ENCODE peak calls at places on chromosomes 4 and X, in eight cellular contexts. C, G, B, N, P, A, R and K are unnamed samples. For H3K4me1 and H3K9me3, the result is how much of the 10 kb centered on the place peaks cover.

GRCh38 chr4:86718152-86718551 is 124.0 kb downstream of the PTPN13 start:
- DNase-seq in P (no peak), B (no peak), C (no peak), N (no peak), A (no peak), G (no peak), R (no peak), K (no peak)

GRCh38 chr4:10554694-10555093 is 97.5 kb upstream of the ZNF518B start:
- DNase-seq in R (peak), A (peak), B (no peak), N (no peak), P (peak), C (peak), G (peak), K (no peak)

GRCh38 chrX:93673056-93673868 is at the start of gene NAP1L3:
- DNase-seq in P (peak), C (peak), G (peak), B (peak), R (peak), A (no peak), N (peak), K (peak)

GRCh38 chrX:18468599-18468998 is 43.2 kb downstream of the CDKL5 start:
- DNase-seq in B (no peak), G (no peak), A (no peak), C (no peak), P (no peak), R (no peak), N (no peak), K (no peak)

GRCh38 chrX:154597221-154597620 is 12.3 kb downstream of the CTAG1A start:
- DNase-seq in G (peak), N (no peak), P (no peak), B (no peak), A (no peak), R (no peak), C (no peak), K (no peak)

GRCh38 chr4:75644095-75644494 is 13.8 kb upstream of the CDKL2 start:
- DNase-seq in C (no peak), A (no peak), P (no peak), N (no peak), B (no peak), R (no peak), G (no peak), K (no peak)

GRCh38 chrX:153598541-153599191 is at the start of gene CCNQ:
- DNase-seq in R (peak), B (peak), C (peak), G (peak), N (peak), A (peak), P (peak), K (no peak)

GRCh38 chr4:112082954-112083586 is 62.2 kb upstream of the FAM241A start:
- DNase-seq in G (no peak), A (no peak), R (no peak), P (no peak), B (no peak), N (no peak), C (no peak), K (no peak)

GRCh38 chr4:36332782-36333131 is 51.3 kb downstream of the DTHD1 start:
- DNase-seq in A (no peak), P (no peak), N (no peak), C (no peak), R (no peak), G (no peak), B (no peak), K (no peak)

GRCh38 chrX:290476-291166 is 9.4 kb downstream of the PLCXD1 start:
- DNase-seq in B (peak), A (no peak), P (no peak), C (no peak), N (peak), R (no peak), G (no peak), K (no peak)

GRCh38 chr4:149291463-149291862 is 524.2 kb downstream of the IQCM start:
- DNase-seq in R (peak), G (no peak), B (no peak), A (no peak), C (no peak), P (no peak), N (no peak), K (peak)

GRCh38 chr4:146175541-146176453 is at the start of gene LSM6:
- DNase-seq in A (peak), P (peak), G (peak), B (peak), N (peak), C (peak), R (peak), K (peak)

GRCh38 chr4:184746532-184746870 is 12.6 kb upstream of the CENPU start:
- DNase-seq in B (no peak), R (no peak), P (peak), A (no peak), N (no peak), C (no peak), G (no peak), K (peak)

GRCh38 chrX:9312922-9313867 is 151.7 kb upstream of the TBL1X start:
- DNase-seq in P (no peak), R (peak), N (peak), C (peak), B (peak), A (peak), G (peak), K (peak)

GRCh38 chr4:27217261-27217769 is 356.7 kb downstream of the STIM2 start:
- DNase-seq in G (no peak), N (no peak), R (no peak), C (no peak), B (no peak), P (no peak), A (no peak), K (no peak)

GRCh38 chr4:17027495-17027894 is 129.1 kb upstream of the LDB2 start:
- DNase-seq in A (no peak), R (no peak), C (no peak), B (no peak), P (no peak), N (no peak), G (no peak), K (no peak)

GRCh38 chrX:72094894-72095293 is 36.8 kb downstream of the RTL5 start:
- DNase-seq in P (no peak), B (no peak), G (peak), C (peak), N (peak), R (no peak), A (no peak), K (peak)

GRCh38 chr4:1242506-1243450 is 6.2 kb downstream of the CTBP1 start:
- DNase-seq in G (no peak), N (peak), R (no peak), B (peak), P (no peak), A (no peak), C (peak), K (peak)

GRCh38 chrX:17104433-17104832 is 158.0 kb downstream of the REPS2 start:
- DNase-seq in P (no peak), C (no peak), N (no peak), B (no peak), R (no peak), A (no peak), G (no peak), K (no peak)

GRCh38 chr4:84451546-84451945 is 47.5 kb downstream of the NKX6-1 start:
- DNase-seq in G (no peak), P (no peak), N (no peak), A (peak), R (no peak), C (no peak), B (no peak), K (no peak)

GRCh38 chr4:89657931-89658700 is 178.8 kb downstream of the SNCA start:
- DNase-seq in P (no peak), R (no peak), C (no peak), B (no peak), N (no peak), G (no peak), A (peak), K (no peak)

GRCh38 chr4:179695175-179695574 is 2252.9 kb upstream of the AGA start:
- DNase-seq in B (no peak), A (no peak), R (no peak), C (peak), P (peak), N (no peak), G (no peak), K (no peak)

GRCh38 chr4:189917161-189917891 is 23.3 kb upstream of the FRG1 start:
- DNase-seq in B (no peak), R (no peak), N (no peak), G (no peak), P (no peak), C (no peak), A (no peak), K (no peak)

GRCh38 chr4:142598132-142598531 is 248.0 kb downstream of the INPP4B start:
- DNase-seq in B (no peak), R (no peak), P (no peak), C (no peak), A (no peak), G (no peak), N (no peak), K (no peak)

GRCh38 chrX:150966235-150966634 is 16.9 kb upstream of the HMGB3 start:
- DNase-seq in R (no peak), A (no peak), P (peak), G (no peak), C (no peak), N (peak), B (no peak), K (no peak)

GRCh38 chrX:30308263-30309138 is 689 bp downstream of the NR0B1 start:
- DNase-seq in C (peak), N (no peak), R (peak), A (no peak), B (no peak), G (peak), P (no peak), K (peak)

GRCh38 chr4:182188622-182189021 is 54.6 kb upstream of the TENM3 start:
- DNase-seq in N (no peak), B (no peak), R (no peak), G (no peak), P (no peak), C (no peak), A (no peak), K (no peak)

GRCh38 chrX:46251755-46252154 is 293.5 kb downstream of the ZNF674 start:
- DNase-seq in C (no peak), G (no peak), A (no peak), P (peak), R (no peak), B (no peak), N (no peak), K (no peak)

GRCh38 chrX:110226931-110227330 is 91.0 kb downstream of the AMMECR1 start:
- DNase-seq in R (no peak), G (no peak), C (no peak), N (no peak), A (no peak), B (no peak), P (no peak), K (no peak)

GRCh38 chr4:76067652-76068286 is 6.7 kb upstream of the ART3 start:
- DNase-seq in C (peak), N (peak), B (no peak), R (peak), P (peak), A (peak), G (peak), K (peak)

GRCh38 chr4:173413043-173413442 is 14.1 kb upstream of the SCRG1 start:
- DNase-seq in G (no peak), B (no peak), C (no peak), A (no peak), R (peak), P (no peak), N (no peak), K (no peak)

GRCh38 chr4:85147481-85148076 is 181.1 kb upstream of the WDFY3 start:
- DNase-seq in G (peak), C (peak), A (peak), N (peak), P (peak), R (peak), B (no peak), K (peak)

GRCh38 chr4:128468485-128468989 is 180.9 kb upstream of the PGRMC2 start:
- DNase-seq in P (no peak), B (no peak), A (no peak), G (no peak), R (peak), N (no peak), C (peak), K (peak)

GRCh38 chr4:158822348-158822747 is 53.5 kb downstream of the FNIP2 start:
- DNase-seq in C (no peak), R (no peak), P (peak), B (no peak), G (no peak), A (no peak), N (no peak), K (no peak)
- H3K4me1 ChIP-seq in C (under half), R (half or more), P (under half), B (half or more), G (under half), A (under half), N (half or more), K (under half)

DNA sequence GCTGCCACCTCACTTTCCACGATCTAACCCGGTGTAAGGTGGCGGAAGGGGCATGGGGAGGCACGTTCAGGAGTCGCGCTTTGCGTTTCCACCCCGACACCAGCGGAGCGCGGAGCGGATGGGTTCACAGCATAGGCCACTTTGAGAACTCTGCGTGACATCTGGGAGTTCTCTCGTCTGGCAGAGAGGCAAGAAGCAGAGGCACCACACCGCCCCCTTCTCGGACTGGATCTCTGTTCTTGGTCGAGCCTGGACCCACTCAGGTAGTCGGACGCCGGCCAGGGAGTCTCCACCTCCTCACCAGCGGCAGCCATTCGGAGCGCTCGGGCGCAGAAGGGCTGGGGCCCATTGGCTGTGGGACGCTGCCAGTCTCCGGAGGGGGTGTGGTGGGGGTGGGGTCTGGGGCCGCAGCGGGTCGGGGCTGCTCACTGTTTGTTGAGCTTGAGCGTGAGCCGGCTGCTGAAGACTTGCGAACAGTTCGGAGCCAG is at the start of gene DACH2:
- DNase-seq in B (peak), A (no peak), C (peak), G (peak), P (peak), R (peak), N (peak), K (peak)
- H3K4me3 ChIP-seq in B (no peak), A (no peak), C (peak), G (peak), P (peak), R (peak), N (peak), K (peak)

GRCh38 chr4:147964519-147964918 is 232.6 kb downstream of the ARHGAP10 start:
- DNase-seq in A (no peak), B (no peak), P (no peak), G (no peak), R (no peak), C (no peak), N (no peak), K (no peak)

GRCh38 chr4:147963839-147964238 is 232.0 kb downstream of the ARHGAP10 start:
- DNase-seq in R (no peak), A (no peak), P (no peak), G (no peak), C (no peak), N (no peak), B (no peak), K (no peak)

GRCh38 chr4:147968641-147969040 is 236.8 kb downstream of the ARHGAP10 start:
- DNase-seq in B (no peak), R (no peak), C (no peak), G (no peak), A (no peak), P (no peak), N (no peak), K (no peak)

GRCh38 chr4:147965873-147966272 is 234.0 kb downstream of the ARHGAP10 start:
- DNase-seq in R (no peak), G (no peak), C (no peak), A (no peak), B (no peak), P (no peak), N (no peak), K (no peak)

DNA sequence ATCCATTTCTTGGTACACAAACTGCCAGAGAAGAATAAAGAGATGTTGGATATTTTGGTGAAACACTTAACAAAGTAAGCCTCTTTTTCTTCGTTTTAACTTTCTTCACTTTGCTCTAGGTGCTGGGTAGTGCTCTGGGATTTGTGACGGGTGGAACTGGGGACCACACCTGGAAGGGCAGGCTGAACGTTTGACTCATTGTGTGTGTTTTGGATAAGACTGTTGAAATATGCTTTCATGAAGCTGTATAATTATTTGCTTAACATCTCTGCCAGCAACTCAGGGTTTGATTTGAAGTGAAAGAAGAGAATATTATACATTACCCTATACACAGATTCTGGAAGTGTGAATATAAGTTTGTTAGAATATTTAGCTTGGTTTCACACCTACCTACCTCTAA is 233.2 kb downstream of the ARHGAP10 start:
- DNase-seq in N (no peak), A (no peak), B (no peak), G (no peak), P (no peak), R (no peak), C (no peak), K (no peak)
- H3K9me3 ChIP-seq in N (under half), A (under half), B (under half), G (under half), P (under half), R (under half), C (under half), K (under half)

DNA sequence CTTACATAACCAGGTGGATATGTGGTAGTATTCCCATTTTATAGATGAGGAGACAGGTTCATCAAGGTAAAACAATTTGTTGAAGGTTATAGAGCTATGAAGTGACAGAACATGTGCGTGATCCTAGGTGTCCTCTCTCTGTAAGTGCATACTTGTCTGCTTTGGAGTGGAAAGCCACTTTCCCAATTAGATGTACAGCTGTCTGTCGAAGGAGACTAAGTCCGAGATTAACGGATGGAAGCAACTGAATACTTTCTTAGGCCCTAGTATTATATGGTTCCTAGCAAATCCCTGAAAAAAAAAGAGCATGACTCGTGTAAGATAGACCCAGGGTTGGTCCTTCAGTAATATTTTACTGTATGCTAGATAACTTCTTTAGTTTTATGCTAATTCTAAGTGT is 19.7 kb downstream of the TMEM131L start:
- DNase-seq in C (no peak), N (no peak), P (no peak), R (no peak), G (no peak), A (no peak), B (no peak), K (no peak)
- H3K4me1 ChIP-seq in C (under half), N (under half), P (under half), R (under half), G (under half), A (half or more), B (under half), K (under half)

GRCh38 chr4:64784125-64784524 is 374.9 kb upstream of the TECRL start:
- DNase-seq in G (no peak), B (no peak), N (no peak), C (no peak), A (no peak), R (no peak), P (no peak), K (no peak)
- H3K4me3 ChIP-seq in G (no peak), B (no peak), N (no peak), C (no peak), A (no peak), R (no peak), P (no peak), K (no peak)

DNA sequence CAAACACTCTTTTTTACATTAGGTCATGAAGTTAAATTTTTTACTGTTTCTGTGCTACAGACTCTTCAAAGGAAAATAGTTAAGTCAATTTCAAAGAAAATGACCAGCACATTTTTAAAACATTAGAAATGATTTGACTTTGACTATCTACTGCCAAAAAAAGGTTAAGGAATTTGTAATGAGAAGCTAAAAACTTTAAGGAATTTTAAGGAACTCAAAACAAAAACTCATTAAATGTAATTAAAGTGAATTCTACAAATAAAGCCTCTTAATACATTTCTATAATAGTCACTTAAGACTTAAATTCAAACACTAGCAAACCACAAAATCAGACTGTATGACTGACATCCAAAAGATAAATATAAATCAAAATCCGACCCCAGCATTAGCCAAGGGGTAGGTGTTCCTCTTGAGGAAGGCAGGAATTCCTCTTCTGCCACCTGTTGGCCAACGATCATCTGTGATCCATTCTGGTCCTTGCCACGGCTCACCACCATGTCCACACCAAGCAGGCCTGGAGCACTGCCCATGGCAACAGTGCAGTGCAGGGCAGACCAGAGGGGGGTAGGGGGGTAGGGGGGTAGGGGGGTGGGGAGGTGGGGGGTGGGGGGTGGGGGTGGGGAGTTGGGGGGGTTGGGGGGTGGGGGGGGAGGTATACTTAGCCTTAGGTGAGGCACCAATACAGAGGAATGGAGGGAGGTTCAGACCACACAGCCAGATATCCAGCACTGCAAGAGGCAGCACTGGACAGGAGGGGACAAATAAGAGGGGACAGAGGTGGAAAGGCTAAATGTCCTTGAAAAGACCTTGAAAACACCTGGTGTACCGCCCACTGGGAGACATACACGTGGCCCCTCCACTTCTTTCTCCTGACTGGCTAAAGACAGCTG is 287.4 kb downstream of the CHIC1 start:
- DNase-seq in N (peak), P (no peak), B (peak), G (peak), R (peak), C (peak), A (no peak), K (no peak)
- H3K9me3 ChIP-seq in N (under half), P (under half), B (under half), G (under half), R (under half), C (under half), A (under half), K (under half)

GRCh38 chr4:158787718-158788441 is 19.1 kb downstream of the FNIP2 start:
- DNase-seq in B (no peak), R (no peak), A (no peak), P (no peak), C (no peak), N (no peak), G (no peak), K (no peak)
- H3K4me1 ChIP-seq in B (under half), R (under half), A (under half), P (under half), C (under half), N (half or more), G (under half), K (under half)